ENCODE peak calls at places on chromosomes 1 and 21, in seven cellular contexts. E is mesendoderm, L is neuronal stem cell, O is IMR-90, T is trophoblast cell, U is H1, C is mesenchymal stem cell. W is an unnamed sample.

GRCh38 chr1:86137458-86137857 is 19.1 kb downstream of the COL24A1 start:
- DNase-seq in U (no peak), E (no peak), T (peak), O (peak), L (no peak), C (peak), W (no peak)

GRCh38 chr21:28104346-28104745 is 888.3 kb downstream of the LTN1 start:
- DNase-seq in T (no peak), C (no peak), L (no peak), E (no peak), U (no peak), O (no peak), W (no peak)

GRCh38 chr1:185151215-185151614 is 5.5 kb downstream of the TRMT1L start:
- DNase-seq in L (no peak), T (no peak), E (no peak), O (no peak), C (no peak), U (no peak), W (no peak)

GRCh38 chr1:69305621-69306020 is 262.1 kb upstream of the LRRC7 start:
- DNase-seq in L (no peak), C (no peak), O (no peak), U (no peak), T (peak), E (peak), W (peak)

GRCh38 chr1:93814795-93815737 is 63.9 kb downstream of the DNTTIP2 start:
- DNase-seq in E (peak), C (peak), T (no peak), U (no peak), L (no peak), O (peak), W (no peak)

GRCh38 chr1:167676916-167677848 is 44.6 kb upstream of the MPZL1 start:
- DNase-seq in T (no peak), L (no peak), U (no peak), O (no peak), E (no peak), C (no peak), W (no peak)

GRCh38 chr1:217660353-217661062 is 29.4 kb downstream of the SPATA17 start:
- DNase-seq in U (no peak), T (peak), O (peak), C (peak), L (no peak), E (peak), W (no peak)

GRCh38 chr21:28235169-28235892 is 757.3 kb downstream of the LTN1 start:
- DNase-seq in L (no peak), O (no peak), U (no peak), C (no peak), T (no peak), E (peak), W (peak)

GRCh38 chr21:33586927-33587326 is 1.6 kb downstream of the DONSON start:
- DNase-seq in O (no peak), U (no peak), E (no peak), L (no peak), T (no peak), C (no peak), W (no peak)

GRCh38 chr1:240074422-240074821 is 17.3 kb upstream of the FMN2 start:
- DNase-seq in E (no peak), T (no peak), L (no peak), O (no peak), C (no peak), U (no peak), W (no peak)

GRCh38 chr1:105343317-105343716 is 1593.6 kb downstream of the AMY1C start:
- DNase-seq in L (no peak), E (no peak), C (no peak), U (no peak), T (no peak), O (no peak), W (no peak)

GRCh38 chr1:53139911-53140310 is 2.5 kb downstream of the SLC1A7 start:
- DNase-seq in O (peak), U (no peak), L (no peak), C (peak), T (peak), E (no peak), W (no peak)

DNA sequence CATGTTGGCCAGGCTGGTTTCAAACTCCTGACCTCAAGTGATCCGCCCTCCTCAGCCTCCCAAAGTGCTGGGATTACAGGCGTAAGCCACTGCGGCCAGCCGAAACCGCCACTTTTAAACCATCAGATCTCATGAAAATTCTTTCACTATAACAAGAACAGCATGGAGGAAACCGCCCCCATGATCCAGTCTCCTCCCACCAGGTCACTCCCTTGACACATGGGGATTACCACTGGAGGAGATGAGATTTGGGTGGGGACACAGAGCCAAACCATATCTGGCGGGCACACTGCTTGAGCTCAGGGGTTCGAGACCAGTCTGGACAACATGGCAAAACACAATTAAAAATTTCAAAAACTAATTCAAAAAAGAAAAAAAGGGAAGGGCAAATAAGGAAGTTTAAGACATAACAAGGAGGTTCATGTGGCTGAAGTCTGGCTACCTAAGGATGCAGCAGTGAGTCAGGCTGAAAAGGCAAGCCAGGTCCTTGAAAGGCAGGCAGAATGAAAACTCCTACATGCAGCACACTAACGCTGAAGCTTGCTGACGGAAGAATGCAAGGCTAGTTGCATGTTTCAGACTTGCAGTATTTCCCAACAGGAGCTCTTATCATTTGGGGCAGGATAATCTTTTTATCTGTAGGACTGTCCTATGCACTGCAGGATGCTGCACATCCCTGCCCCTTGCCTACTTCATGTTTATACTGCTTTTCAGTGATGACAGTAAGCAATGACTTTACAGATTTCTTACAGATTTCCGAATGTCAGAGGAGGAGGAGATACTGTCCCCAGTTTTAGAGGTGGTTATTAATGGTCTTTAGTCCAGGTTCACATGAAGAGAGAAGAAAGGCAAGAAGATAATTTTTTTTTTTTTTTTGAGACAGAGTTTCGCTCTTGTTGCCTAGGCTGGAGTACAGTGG is 49.3 kb downstream of the FBXO42 start:
- DNase-seq in E (no peak), O (peak), C (no peak), T (peak), U (no peak), L (no peak), W (no peak)
- H4K8ac ChIP-seq in E (no peak), O (no peak), C (no peak), T (no peak), U (no peak), L (no peak), W (no peak)

DNA sequence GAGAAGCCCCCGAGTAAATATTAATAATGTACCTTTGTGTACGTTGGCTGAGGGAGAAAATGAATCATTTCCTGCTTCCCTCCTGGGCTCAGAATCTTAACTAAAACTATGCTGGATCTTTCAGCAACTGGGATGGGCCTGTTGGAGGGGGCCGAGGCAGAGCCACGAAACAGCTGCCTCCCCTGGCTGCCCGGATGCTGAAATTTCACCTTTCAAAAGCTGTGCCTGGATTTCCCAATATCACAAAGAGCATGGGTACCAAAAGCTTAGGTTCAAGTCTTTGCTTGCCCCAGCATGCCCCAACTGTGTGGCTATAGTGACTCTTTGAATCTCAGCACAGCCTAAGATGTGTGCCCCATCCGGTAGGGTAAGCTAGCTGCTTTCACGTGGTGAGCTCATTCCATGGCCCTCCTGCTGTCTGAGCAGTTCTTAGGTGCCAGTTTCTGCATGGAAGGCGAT is 473.4 kb downstream of the PTPRU start:
- DNase-seq in O (peak), C (peak), T (no peak), E (no peak), L (no peak), U (no peak), W (no peak)
- H3K4me2 ChIP-seq in O (peak), C (no peak), T (no peak), E (no peak), L (no peak), U (no peak), W (no peak)

DNA sequence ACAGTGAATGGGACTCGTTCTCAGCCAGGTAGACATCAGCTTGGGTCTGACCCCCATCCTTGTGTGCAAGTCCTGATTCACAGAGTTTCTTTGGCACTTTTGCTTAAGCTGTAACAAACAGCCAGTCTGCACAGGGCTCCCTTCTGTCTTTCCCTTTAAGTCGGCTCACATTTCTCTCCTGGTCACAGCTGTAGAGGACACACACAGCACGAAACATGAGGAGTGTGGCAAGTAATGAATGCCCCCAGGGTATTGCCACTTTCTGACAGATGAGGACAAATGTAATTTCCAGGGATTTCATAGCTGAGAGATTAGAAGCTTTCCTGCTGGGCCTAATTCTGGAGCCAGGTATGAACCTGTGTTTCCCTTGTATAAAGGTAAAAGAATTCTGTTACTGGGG is 423.5 kb downstream of the KIF26B start:
- DNase-seq in C (no peak), U (no peak), O (no peak), E (no peak), T (no peak), L (no peak), W (no peak)
- H2BK5ac ChIP-seq in C (no peak), U (no peak), O (no peak), E (no peak), T (no peak), L (no peak), W (no peak)

DNA sequence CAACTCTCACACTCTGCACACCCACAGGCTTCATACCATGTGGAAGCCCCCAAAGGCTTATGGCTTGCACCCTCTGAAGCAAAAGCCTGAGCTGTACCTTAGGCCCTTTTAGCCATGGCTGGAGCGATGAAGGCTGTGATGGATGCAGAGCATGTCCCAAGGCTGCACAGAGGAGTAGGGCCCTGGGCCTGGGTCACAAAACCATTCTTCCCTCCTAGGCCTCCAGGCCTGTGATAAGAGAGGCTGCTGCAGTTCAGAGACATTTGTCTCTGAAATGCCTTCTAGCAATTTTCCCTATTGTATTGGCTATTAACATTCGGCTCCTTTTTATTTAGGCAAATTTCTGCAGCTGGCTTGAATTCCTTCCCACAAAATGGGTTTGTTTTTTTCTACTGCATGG is 1707.7 kb downstream of the MRPL39 start:
- DNase-seq in T (no peak), O (no peak), L (no peak), C (no peak), E (no peak), U (no peak), W (no peak)
- H4K8ac ChIP-seq in T (no peak), O (no peak), L (no peak), C (no peak), E (no peak), U (no peak), W (no peak)

GRCh38 chr1:231601775-231602674 is 24.6 kb upstream of the DISC1 start:
- DNase-seq in T (no peak), O (peak), C (peak), E (no peak), L (no peak), U (no peak), W (no peak)

GRCh38 chr1:231603598-231604275 is 22.9 kb upstream of the DISC1 start:
- DNase-seq in E (peak), T (peak), C (peak), O (peak), U (no peak), L (peak), W (peak)

GRCh38 chr1:231602675-231602984 is 24.0 kb upstream of the DISC1 start:
- DNase-seq in L (no peak), T (no peak), E (no peak), O (no peak), C (no peak), U (no peak), W (no peak)

GRCh38 chr1:231605389-231606100 is 21.0 kb upstream of the DISC1 start:
- DNase-seq in E (no peak), C (no peak), T (no peak), L (no peak), U (no peak), O (no peak), W (no peak)

GRCh38 chr1:231604276-231604621 is 22.3 kb upstream of the DISC1 start:
- DNase-seq in T (no peak), C (no peak), L (no peak), O (no peak), E (no peak), U (no peak), W (no peak)
- H3K4me2 ChIP-seq in T (no peak), C (no peak), L (no peak), O (no peak), E (no peak), U (no peak), W (no peak)

GRCh38 chr1:51489472-51489871 is 29.6 kb downstream of the EPS15 start:
- DNase-seq in T (no peak), U (no peak), E (no peak), O (no peak), C (no peak), L (no peak), W (no peak)

GRCh38 chr1:51487628-51488027 is 31.4 kb downstream of the EPS15 start:
- DNase-seq in L (no peak), U (no peak), E (peak), O (no peak), C (no peak), T (no peak), W (no peak)

GRCh38 chr1:51494138-51494830 is 24.8 kb downstream of the EPS15 start:
- DNase-seq in L (no peak), C (no peak), O (no peak), U (no peak), E (no peak), T (no peak), W (no peak)

GRCh38 chr1:51488372-51489050 is 30.6 kb downstream of the EPS15 start:
- DNase-seq in T (peak), U (no peak), E (peak), L (no peak), O (peak), C (peak), W (no peak)

GRCh38 chr1:51491166-51491981 is 27.7 kb downstream of the EPS15 start:
- DNase-seq in O (no peak), L (no peak), C (no peak), T (no peak), U (no peak), E (no peak), W (no peak)
- H2BK5ac ChIP-seq in O (no peak), L (no peak), C (no peak), T (no peak), U (no peak), E (no peak), W (no peak)

GRCh38 chr1:97740891-97741290 is 179.9 kb downstream of the DPYD start:
- DNase-seq in U (no peak), C (no peak), O (no peak), L (no peak), E (peak), T (no peak), W (no peak)
- H4K8ac ChIP-seq in U (no peak), C (no peak), O (no peak), L (no peak), E (no peak), T (no peak), W (no peak)

W was measured in H9.